ENCODE peak calls at places on chromosomes 5 and 9, in nine cellular contexts. L is left cardiac atrium; O is iPS-NIHi11; M is aorta; T is hypothalamus; C is activated T-cell treated with anti-CD3 and anti-CD28 coated beads, Interleukin-2, amount 50 U/mL, for 1 hour; P is A549; X is effector memory CD8-positive, alpha-beta T cell; N is GM04503. E is an unnamed sample.
A peak's percentile ranks its signal among the peaks of the same experiment; 100 is the strongest.

GRCh38 chr9:119148855-119149254 is 220.4 kb downstream of the BRINP1 start:
- DNase-seq in L (no peak), O (no peak), M (no peak), T (no peak), C (no peak), P (no peak), X (no peak), N (no peak), E (peak; percentile 1)

GRCh38 chr5:14568333-14568732 is 13.3 kb upstream of the OTULINL start:
- DNase-seq in L (no peak), O (no peak), M (no peak), T (no peak), C (no peak), P (no peak), X (no peak), N (no peak), E (no peak)

GRCh38 chr9:77600810-77601209 is 47.3 kb downstream of the GNA14 start:
- DNase-seq in L (no peak), O (no peak), M (no peak), T (no peak), C (no peak), P (no peak), X (no peak), N (no peak), E (no peak)

GRCh38 chr5:73668017-73668416 is 42.0 kb downstream of the ARHGEF28 start:
- DNase-seq in L (no peak), O (no peak), M (no peak), T (no peak), C (no peak), P (no peak), X (no peak), N (no peak), E (no peak)

GRCh38 chr9:128275198-128276007 is at the start of gene GOLGA2:
- DNase-seq in L (peak; percentile 65), O (peak; percentile 82), M (peak; percentile 67), T (no peak), C (no peak), P (no peak), X (no peak), N (no peak), E (peak; percentile 54)

GRCh38 chr5:53407373-53407772 is 73.1 kb upstream of the FST start:
- DNase-seq in L (no peak), O (no peak), M (no peak), T (no peak), C (no peak), P (no peak), X (no peak), N (no peak), E (no peak)

GRCh38 chr5:57221049-57221568 is 47.2 kb downstream of the GPBP1 start:
- DNase-seq in L (no peak), O (peak; percentile 29), M (no peak), T (no peak), C (no peak), P (peak; percentile 63), X (peak; percentile 61), N (peak; percentile 14), E (peak; percentile 69)

GRCh38 chr9:4196886-4197285 is 103.0 kb downstream of the GLIS3 start:
- DNase-seq in L (no peak), O (no peak), M (no peak), T (no peak), C (no peak), P (peak; percentile 70), X (no peak), N (no peak), E (no peak)

GRCh38 chr5:13227520-13227919 is 717.0 kb downstream of the DNAH5 start:
- DNase-seq in L (no peak), O (no peak), M (no peak), T (no peak), C (no peak), P (no peak), X (no peak), N (no peak), E (no peak)

E was measured in myocyte.